ENCODE peak calls at places on chromosomes 4 and X, in eight cellular contexts. S is GM12878; I is mammary epithelial cell; Y is colonic mucosa; B is Karpas-422; U is CD8-positive, alpha-beta memory T cell; D is astrocyte; X is cardiac muscle cell. E is an unnamed sample.

GRCh38 chr4:150572704-150573504 is 9.0 kb upstream of the MAB21L2 start:
- DNase-seq in S (peak; percentile 28), I (no peak), Y (no peak), B (no peak), U (no peak), D (no peak), X (peak; percentile 42), E (no peak)

GRCh38 chr4:168844261-168845039 is 165.6 kb downstream of the CBR4 start:
- DNase-seq in S (no peak), I (no peak), Y (no peak), B (no peak), U (no peak), D (peak; percentile 67), X (no peak), E (no peak)

GRCh38 chr4:110540606-110541440 is 64.9 kb downstream of the ENPEP start:
- DNase-seq in S (no peak), I (peak; percentile 85), Y (no peak), B (no peak), U (no peak), D (peak; percentile 88), X (no peak), E (no peak)

GRCh38 chrX:38886112-38886511 is 84.9 kb downstream of the MID1IP1 start:
- DNase-seq in S (no peak), I (no peak), Y (no peak), B (no peak), U (no peak), D (no peak), X (no peak), E (no peak)

GRCh38 chr4:126215759-126216158 is 901.0 kb downstream of the FAT4 start:
- DNase-seq in S (no peak), I (no peak), Y (no peak), B (no peak), U (no peak), D (no peak), X (no peak), E (no peak)

GRCh38 chr4:86846921-86847320 is 2.3 kb downstream of the SLC10A6 start:
- DNase-seq in S (no peak), I (no peak), Y (no peak), B (no peak), U (no peak), D (peak; percentile 41), X (no peak), E (no peak)

GRCh38 chr4:26877946-26878345 is 17.3 kb downstream of the STIM2 start:
- DNase-seq in S (no peak), I (no peak), Y (no peak), B (no peak), U (peak; percentile 23), D (no peak), X (no peak), E (no peak)

GRCh38 chrX:134144231-134144630 is 92.8 kb upstream of the CCDC160 start:
- DNase-seq in S (no peak), I (peak; percentile 1), Y (no peak), B (peak; percentile 71), U (no peak), D (no peak), X (peak; percentile 28), E (no peak)

GRCh38 chr4:122716825-122717448 is 15.6 kb upstream of the BBS12 start:
- DNase-seq in S (no peak), I (peak; percentile 48), Y (peak; percentile 79), B (peak; percentile 86), U (peak; percentile 49), D (peak; percentile 29), X (peak; percentile 79), E (peak; percentile 22)

GRCh38 chr4:71860643-71861042 is 76.8 kb upstream of the GC start:
- DNase-seq in S (no peak), I (peak; percentile 11), Y (no peak), B (peak; percentile 47), U (no peak), D (no peak), X (peak; percentile 30), E (no peak)

GRCh38 chr4:43402393-43402792 is 509.9 kb downstream of the GRXCR1 start:
- DNase-seq in S (no peak), I (no peak), Y (no peak), B (no peak), U (no peak), D (no peak), X (no peak), E (no peak)

GRCh38 chr4:81650871-81651270 is 179.2 kb upstream of the RASGEF1B start:
- DNase-seq in S (no peak), I (no peak), Y (no peak), B (no peak), U (no peak), D (peak; percentile 8), X (peak; percentile 5), E (no peak)

GRCh38 chr4:150582881-150583286 is 933 bp downstream of the MAB21L2 start:
- DNase-seq in S (no peak), I (no peak), Y (no peak), B (no peak), U (no peak), D (peak; percentile 19), X (peak; percentile 47), E (no peak)

GRCh38 chrX:11321986-11322385 is 28.8 kb downstream of the AMELX start:
- DNase-seq in S (no peak), I (no peak), Y (no peak), B (no peak), U (no peak), D (no peak), X (no peak), E (no peak)

GRCh38 chr4:161929966-161930365 is 233.8 kb downstream of the FSTL5 start:
- DNase-seq in S (no peak), I (peak; percentile 68), Y (no peak), B (no peak), U (no peak), D (peak; percentile 72), X (no peak), E (no peak)

GRCh38 chr4:7398104-7398423 is 36.7 kb downstream of the PSAPL1 start:
- DNase-seq in S (no peak), I (peak; percentile 83), Y (no peak), B (no peak), U (no peak), D (peak; percentile 88), X (peak; percentile 85), E (no peak)

GRCh38 chr4:140152015-140152703 is 1.8 kb downstream of the MAML3 start:
- DNase-seq in S (no peak), I (no peak), Y (peak; percentile 86), B (peak; percentile 90), U (peak; percentile 93), D (no peak), X (peak; percentile 84), E (peak; percentile 57)

GRCh38 chr4:74370912-74371311 is 6.0 kb downstream of the EREG start:
- DNase-seq in S (no peak), I (peak; percentile 58), Y (peak; percentile 59), B (peak; percentile 77), U (peak; percentile 5), D (peak; percentile 25), X (peak; percentile 60), E (no peak)

GRCh38 chr4:74366367-74366891 is 1.5 kb downstream of the EREG start:
- DNase-seq in S (no peak), I (peak; percentile 45), Y (no peak), B (no peak), U (no peak), D (no peak), X (no peak), E (no peak)

GRCh38 chr4:74367656-74368055 is 2.7 kb downstream of the EREG start:
- DNase-seq in S (no peak), I (no peak), Y (peak; percentile 32), B (no peak), U (no peak), D (no peak), X (no peak), E (no peak)

GRCh38 chr4:74365761-74366160 is 816 bp downstream of the EREG start:
- DNase-seq in S (no peak), I (no peak), Y (peak; percentile 73), B (no peak), U (no peak), D (peak; percentile 5), X (peak; percentile 42), E (no peak)

GRCh38 chr4:74369860-74370259 is 4.9 kb downstream of the EREG start:
- DNase-seq in S (no peak), I (no peak), Y (no peak), B (no peak), U (no peak), D (no peak), X (no peak), E (no peak)
- H3K27ac ChIP-seq in S (no peak overlapping the region), I (no peak overlapping the region), Y (no peak overlapping the region), B (no peak overlapping the region), U (no peak overlapping the region), D (no peak overlapping the region), X (no peak overlapping the region), E (no peak overlapping the region)

DNA sequence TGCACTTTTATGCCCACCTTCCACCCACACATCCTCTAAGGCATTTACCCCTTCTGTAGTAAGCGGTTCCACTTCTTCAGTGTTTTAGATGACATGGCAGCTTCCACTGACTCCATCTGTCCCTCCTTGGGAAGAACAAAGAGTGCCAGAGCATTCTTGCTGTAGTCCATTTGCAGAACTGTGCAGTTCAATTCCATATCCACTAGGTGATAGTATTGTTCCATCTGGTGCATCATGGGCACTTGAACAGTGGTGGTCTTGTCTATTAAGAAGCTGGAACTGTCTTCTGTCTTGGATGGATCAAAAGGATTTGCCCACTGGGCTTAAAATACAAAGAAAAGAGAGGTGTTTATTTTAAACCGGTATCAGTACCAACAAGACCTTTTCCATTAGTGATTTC is 3.5 kb downstream of the SERPINA7 start:
- DNase-seq in S (no peak), I (no peak), Y (no peak), B (peak; percentile 50), U (no peak), D (no peak), X (peak; percentile 21), E (no peak)
- H3K4me3 ChIP-seq in S (no peak overlapping the region), I (no peak overlapping the region), Y (no peak overlapping the region), B (no peak overlapping the region), U (no peak overlapping the region), D (no peak overlapping the region), X (no peak overlapping the region), E (no peak overlapping the region)

GRCh38 chr4:184357783-184358182 is 116.6 kb downstream of the IRF2 start:
- DNase-seq in S (no peak), I (no peak), Y (peak; percentile 3), B (no peak), U (no peak), D (no peak), X (no peak), E (no peak)

GRCh38 chr4:184355111-184355604 is 119.2 kb downstream of the IRF2 start:
- DNase-seq in S (peak; percentile 84), I (peak; percentile 75), Y (peak; percentile 47), B (no peak), U (peak; percentile 14), D (peak; percentile 81), X (no peak), E (no peak)

GRCh38 chr4:184356366-184356765 is 118.0 kb downstream of the IRF2 start:
- DNase-seq in S (no peak), I (peak; percentile 49), Y (no peak), B (no peak), U (no peak), D (no peak), X (no peak), E (no peak)

GRCh38 chr4:184357164-184357563 is 117.2 kb downstream of the IRF2 start:
- DNase-seq in S (no peak), I (no peak), Y (no peak), B (no peak), U (no peak), D (no peak), X (no peak), E (no peak)

GRCh38 chr4:184355857-184356256 is 118.5 kb downstream of the IRF2 start:
- DNase-seq in S (no peak), I (no peak), Y (no peak), B (no peak), U (no peak), D (no peak), X (no peak), E (no peak)
- H3K4me1 ChIP-seq in S (peaks cover 16% of the 10 kb centered on the region), I (peaks cover 21% of the 10 kb centered on the region), Y (no peaks in the 10 kb centered on the region), B (peaks cover 16% of the 10 kb centered on the region), U (peaks cover 10% of the 10 kb centered on the region), D (peaks cover 7% of the 10 kb centered on the region), X (no peaks in the 10 kb centered on the region), E (peaks cover 5% of the 10 kb centered on the region)

GRCh38 chr4:19729873-19730735 is 521.6 kb upstream of the SLIT2 start:
- DNase-seq in S (no peak), I (no peak), Y (no peak), B (no peak), U (no peak), D (peak; percentile 65), X (no peak), E (no peak)
- H3K27ac ChIP-seq in S (no peak overlapping the region), I (no peak overlapping the region), Y (no peak overlapping the region), B (no peak overlapping the region), U (no peak overlapping the region), D (no peak overlapping the region), X (no peak overlapping the region), E (no peak overlapping the region)

E was measured in effector memory CD4-positive, alpha-beta T cell.